ENCODE peak calls at places on chromosomes 3 and 15, in five cellular contexts. P is sigmoid colon, X is GM12891, E is GM12892, H is upper lobe of left lung. S is an unnamed sample.

GRCh38 chr3:44893097-44893496 is 18.7 kb downstream of the TGM4 start:
- DNase-seq in P (no peak), X (no peak), E (no peak), H (no peak), S (no peak)

GRCh38 chr3:128872744-128873143 is 6.7 kb upstream of the ACAD9 start:
- DNase-seq in P (no peak), X (no peak), E (no peak), H (no peak), S (no peak)

GRCh38 chr15:63234479-63234878 is 42.9 kb upstream of the APH1B start:
- DNase-seq in P (peak; percentile 81), X (no peak), E (no peak), H (peak; percentile 70), S (peak; percentile 63)

GRCh38 chr3:22319446-22319845 is 568.4 kb upstream of the ZNF385D start:
- DNase-seq in P (no peak), X (no peak), E (no peak), H (no peak), S (no peak)

GRCh38 chr3:66398228-66399025 is 102.4 kb downstream of the LRIG1 start:
- DNase-seq in P (peak; percentile 58), X (no peak), E (no peak), H (no peak), S (no peak)

GRCh38 chr3:15289661-15290060 is 42.7 kb downstream of the SH3BP5 start:
- DNase-seq in P (no peak), X (no peak), E (no peak), H (no peak), S (no peak)

GRCh38 chr3:14460342-14461005 is 58.1 kb downstream of the SLC6A6 start:
- DNase-seq in P (peak; percentile 81), X (no peak), E (no peak), H (peak; percentile 52), S (peak; percentile 88)

GRCh38 chr15:35671197-35671596 is 125.2 kb upstream of the DPH6 start:
- DNase-seq in P (no peak), X (no peak), E (no peak), H (no peak), S (no peak)

GRCh38 chr3:100124116-100124767 is 9.9 kb upstream of the FILIP1L start:
- DNase-seq in P (no peak), X (no peak), E (no peak), H (no peak), S (no peak)

GRCh38 chr3:127520993-127521392 is 69.5 kb downstream of the TPRA1 start:
- DNase-seq in P (no peak), X (no peak), E (no peak), H (no peak), S (no peak)

GRCh38 chr15:45100884-45101622 is 12.9 kb downstream of the DUOX2 start:
- DNase-seq in P (peak; percentile 13), X (no peak), E (no peak), H (no peak), S (no peak)

GRCh38 chr3:24490151-24490550 is 4.5 kb downstream of the THRB start:
- DNase-seq in P (no peak), X (no peak), E (no peak), H (peak; percentile 51), S (no peak)

GRCh38 chr3:77319711-77320110 is 279.8 kb downstream of the ROBO2 start:
- DNase-seq in P (no peak), X (no peak), E (no peak), H (no peak), S (no peak)

GRCh38 chr3:160126761-160127160 is 98.5 kb upstream of the C3orf80 start:
- DNase-seq in P (no peak), X (no peak), E (no peak), H (no peak), S (no peak)

GRCh38 chr3:133572158-133573053 is 1.1 kb upstream of the CDV3 start:
- DNase-seq in P (no peak), X (no peak), E (no peak), H (no peak), S (no peak)

GRCh38 chr15:89442671-89443307 is 53.6 kb downstream of the RHCG start:
- DNase-seq in P (no peak), X (peak; percentile 78), E (peak; percentile 66), H (no peak), S (peak; percentile 31)

GRCh38 chr3:114904633-114905032 is 242.5 kb downstream of the ZBTB20 start:
- DNase-seq in P (no peak), X (no peak), E (no peak), H (no peak), S (no peak)

GRCh38 chr3:138493804-138494606 is 59.6 kb downstream of the ESYT3 start:
- DNase-seq in P (no peak), X (no peak), E (no peak), H (no peak), S (no peak)

GRCh38 chr15:52731004-52731403 is 51.8 kb upstream of the ATOSA start:
- DNase-seq in P (no peak), X (no peak), E (no peak), H (no peak), S (no peak)

GRCh38 chr15:52727825-52728224 is 48.6 kb upstream of the ATOSA start:
- DNase-seq in P (no peak), X (no peak), E (no peak), H (no peak), S (no peak)

GRCh38 chr15:52730594-52730993 is 51.4 kb upstream of the ATOSA start:
- DNase-seq in P (no peak), X (no peak), E (no peak), H (no peak), S (no peak)

GRCh38 chr15:52730163-52730562 is 51.0 kb upstream of the ATOSA start:
- DNase-seq in P (no peak), X (no peak), E (no peak), H (no peak), S (no peak)

GRCh38 chr15:52728899-52729298 is 49.7 kb upstream of the ATOSA start:
- DNase-seq in P (no peak), X (no peak), E (no peak), H (no peak), S (no peak)
- TF ChIP-seq POLR2AphosphoS5 in P (no peak), X (no peak), E (no peak), H (no peak), S (no peak)

GRCh38 chr15:74399511-74400312 is 32.3 kb upstream of the CYP11A1 start:
- DNase-seq in P (no peak), X (no peak), E (no peak), H (no peak), S (no peak)
- TF ChIP-seq POLR2AphosphoS5 in P (no peak), X (peak; percentile 81), E (peak; percentile 63), H (no peak), S (no peak)

DNA sequence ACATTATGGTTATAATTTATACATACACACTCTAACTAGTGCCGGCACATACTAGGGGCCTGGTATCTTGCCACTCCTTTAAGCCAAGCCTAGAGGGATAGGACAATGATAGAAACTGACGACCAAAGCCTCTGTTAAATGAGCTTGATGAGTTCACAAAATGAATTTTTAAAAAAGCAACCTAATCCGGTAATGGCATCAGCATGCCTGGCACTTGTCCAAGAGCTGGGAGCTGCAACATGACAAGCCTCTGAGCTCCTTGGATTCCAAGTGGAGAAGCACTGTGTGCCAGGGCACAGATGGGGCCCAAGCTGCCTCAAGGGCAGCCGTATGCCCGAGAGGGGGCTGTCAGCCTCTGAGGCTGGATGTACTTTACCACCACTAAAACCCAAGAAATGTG is 9.7 kb downstream of the ETV5 start:
- DNase-seq in P (no peak), X (no peak), E (no peak), H (peak; percentile 64), S (peak; percentile 56)
- TF ChIP-seq POLR2AphosphoS5 in P (no peak), X (no peak), E (no peak), H (no peak), S (no peak)

DNA sequence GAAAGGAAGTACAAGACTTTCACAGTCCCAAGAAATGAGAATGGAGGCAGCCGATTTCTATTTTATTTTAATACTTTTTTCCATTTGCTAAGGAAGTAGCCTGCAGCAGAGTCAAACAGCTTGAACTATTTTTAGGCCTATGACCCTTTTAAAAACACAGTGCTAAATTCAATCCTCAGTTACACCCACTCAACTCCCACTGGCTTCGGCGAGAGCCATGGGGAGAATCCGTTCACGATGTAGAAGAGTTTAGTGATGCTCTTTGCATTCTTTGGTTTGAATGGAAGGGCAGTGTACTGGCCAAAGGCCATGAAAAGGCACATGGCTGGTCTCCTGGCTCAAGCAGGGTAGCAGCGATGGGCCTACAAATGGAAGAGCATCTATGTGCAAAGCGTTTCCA is 343.5 kb downstream of the FOXP1 start:
- DNase-seq in P (no peak), X (no peak), E (no peak), H (no peak), S (no peak)
- TF ChIP-seq POLR2AphosphoS5 in P (no peak), X (no peak), E (no peak), H (no peak), S (no peak)

DNA sequence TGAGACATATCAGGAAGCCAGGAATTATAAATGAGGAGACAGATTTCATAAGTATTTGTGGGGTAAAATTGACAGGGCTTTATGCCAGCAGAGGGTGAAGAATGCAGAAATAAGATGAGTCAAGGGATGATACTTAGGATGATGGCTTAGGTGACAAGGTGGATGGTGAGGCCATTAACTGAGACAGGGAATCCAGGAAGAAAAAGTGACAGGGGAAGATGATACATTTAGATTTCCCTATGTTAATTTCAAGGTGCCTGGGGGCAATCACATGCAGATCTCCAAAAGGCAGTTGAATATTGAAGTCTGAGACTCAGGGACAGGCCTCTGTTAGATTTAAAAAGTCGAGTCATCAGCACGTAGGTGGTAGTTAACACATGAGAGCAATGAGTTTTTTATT is 68.1 kb upstream of the CHL1 start:
- DNase-seq in P (no peak), X (no peak), E (no peak), H (no peak), S (no peak)
- TF ChIP-seq POLR2AphosphoS5 in P (no peak), X (no peak), E (no peak), H (no peak), S (no peak)

GRCh38 chr3:49164983-49165720 is 979 bp downstream of the CCDC71 start:
- DNase-seq in P (no peak), X (no peak), E (no peak), H (no peak), S (no peak)
- TF ChIP-seq POLR2AphosphoS5 in P (no peak), X (no peak), E (no peak), H (no peak), S (no peak)

DNA sequence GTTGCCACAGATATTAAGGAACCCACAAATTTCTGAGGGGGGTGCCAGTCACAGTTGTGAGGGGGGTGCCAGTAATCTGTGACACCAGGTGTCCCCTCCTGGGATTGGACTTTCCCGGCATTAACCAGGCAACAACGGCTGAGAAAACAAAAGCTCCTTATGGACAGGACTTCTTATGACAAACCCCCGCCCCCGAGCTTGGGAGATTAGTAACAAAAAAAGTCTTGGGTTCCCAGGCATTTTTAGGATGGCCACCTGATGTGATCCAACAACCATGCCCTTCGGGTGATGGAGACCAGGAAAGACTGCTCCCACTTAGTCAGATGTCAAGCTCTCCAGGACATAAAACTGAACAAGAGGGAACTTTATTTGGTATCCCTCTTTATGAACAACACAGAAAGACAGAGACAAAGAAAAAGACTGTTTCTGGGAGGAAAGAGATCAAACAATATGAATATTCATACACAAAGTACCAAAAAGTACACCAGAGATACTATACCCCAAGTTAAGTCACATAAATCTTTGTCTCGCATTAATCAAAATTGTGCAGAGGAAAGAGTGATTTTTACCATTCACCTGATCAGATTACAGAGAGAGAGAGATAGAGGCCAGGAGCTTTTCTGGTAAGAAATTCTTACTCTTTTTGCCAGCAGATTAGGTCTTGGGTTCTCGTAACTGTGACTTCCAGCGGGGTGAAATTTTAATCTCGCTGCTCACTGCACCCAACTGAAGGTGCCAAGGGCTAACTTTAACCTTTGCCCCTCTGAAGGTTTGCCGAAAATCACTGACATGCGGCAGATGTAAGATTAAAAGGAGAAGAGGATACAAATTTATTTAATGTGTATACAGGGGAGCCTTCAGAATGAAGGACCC is 61.6 kb downstream of the OSTN start:
- DNase-seq in P (no peak), X (no peak), E (no peak), H (no peak), S (no peak)
- TF ChIP-seq POLR2AphosphoS5 in P (no peak), X (no peak), E (no peak), H (no peak), S (no peak)

S was measured in stomach.